ENCODE peak calls at places on chromosomes 4 and X, in seven cellular contexts. M is IMR-90, G is H9, K is mesenchymal stem cell, F is neuronal stem cell, B is mesendoderm, T is H1. A is an unnamed sample.

GRCh38 chr4:153113061-153113837 is 91.0 kb upstream of the TRIM2 start:
- DNase-seq in T (no peak), G (no peak), K (peak; percentile 48), B (no peak), M (peak; percentile 29), F (no peak), A (peak; percentile 62)

GRCh38 chr4:159855731-159856130 is 752.9 kb downstream of the RAPGEF2 start:
- DNase-seq in M (no peak), B (peak; percentile 10), K (no peak), F (no peak), G (no peak), T (no peak), A (no peak)

GRCh38 chrX:17859609-17860178 is 1.4 kb downstream of the RAI2 start:
- DNase-seq in F (no peak), M (no peak), K (no peak), B (peak; percentile 13), T (no peak), G (no peak), A (no peak)

GRCh38 chrX:139554367-139554766 is 23.8 kb downstream of the F9 start:
- DNase-seq in B (no peak), G (no peak), F (no peak), T (no peak), K (no peak), M (no peak), A (no peak)

GRCh38 chr4:172683016-172683415 is 485.6 kb upstream of the GALNT7 start:
- DNase-seq in T (no peak), K (peak; percentile 37), M (peak; percentile 4), G (no peak), B (no peak), F (no peak), A (peak; percentile 62)

GRCh38 chr4:8871417-8872401 is at the start of gene HMX1:
- DNase-seq in M (no peak), T (no peak), F (no peak), G (peak; percentile 80), K (no peak), B (peak; percentile 76), A (no peak)

GRCh38 chr4:26248647-26249046 is 72.2 kb upstream of the RBPJ start:
- DNase-seq in K (peak; percentile 48), B (no peak), T (no peak), G (no peak), M (peak; percentile 88), F (no peak), A (no peak)

GRCh38 chr4:184170996-184171395 is 46.7 kb downstream of the ENPP6 start:
- DNase-seq in B (peak; percentile 77), G (peak; percentile 80), F (no peak), T (no peak), K (peak; percentile 31), M (peak; percentile 82), A (no peak)

GRCh38 chr4:146333187-146333894 is 119.0 kb downstream of the REELD1 start:
- DNase-seq in T (no peak), K (peak; percentile 74), G (no peak), M (peak; percentile 68), B (no peak), F (no peak), A (no peak)

GRCh38 chr4:175929441-175929840 is 117.4 kb upstream of the GPM6A start:
- DNase-seq in F (no peak), T (no peak), K (no peak), M (no peak), B (no peak), G (no peak), A (no peak)

GRCh38 chr4:111399523-111400135 is 745.6 kb upstream of the FAM241A start:
- DNase-seq in B (no peak), T (no peak), F (no peak), K (no peak), G (no peak), M (peak; percentile 6), A (no peak)

GRCh38 chrX:16832301-16832700 is 37.9 kb downstream of the RBBP7 start:
- DNase-seq in G (no peak), F (no peak), T (no peak), M (peak; percentile 28), K (no peak), B (peak; percentile 10), A (no peak)

GRCh38 chr4:37666625-37667071 is 19.5 kb downstream of the RELL1 start:
- DNase-seq in M (peak; percentile 95), K (peak; percentile 96), T (no peak), F (no peak), G (no peak), B (peak; percentile 79), A (peak; percentile 90)

GRCh38 chr4:70559216-70559830 is 32.7 kb upstream of the AMBN start:
- DNase-seq in M (peak; percentile 34), G (no peak), K (peak; percentile 43), T (no peak), B (peak; percentile 56), F (peak; percentile 57), A (peak; percentile 60)

GRCh38 chr4:152585036-152585439 is 49.1 kb upstream of the FBXW7 start:
- DNase-seq in G (no peak), T (no peak), F (no peak), K (peak; percentile 72), M (peak; percentile 20), B (no peak), A (no peak)

GRCh38 chr4:961651-962230 is 11.6 kb downstream of the DGKQ start:
- DNase-seq in T (no peak), M (no peak), F (no peak), K (no peak), B (no peak), G (no peak), A (peak; percentile 41)

GRCh38 chr4:21476753-21477152 is 471.8 kb downstream of the KCNIP4 start:
- DNase-seq in G (peak; percentile 71), K (peak; percentile 21), B (peak; percentile 83), M (no peak), F (peak; percentile 65), T (peak; percentile 9), A (no peak)

GRCh38 chr4:133997440-133997839 is 204.1 kb downstream of the PABPC4L start:
- DNase-seq in M (peak; percentile 6), T (no peak), F (no peak), G (no peak), B (peak; percentile 10), K (peak; percentile 6), A (peak; percentile 20)

GRCh38 chr4:1940566-1940965 is 68.2 kb downstream of the NELFA start:
- DNase-seq in F (no peak), G (no peak), K (no peak), T (no peak), M (no peak), B (no peak), A (no peak)

GRCh38 chrX:79325263-79325958 is 41.7 kb downstream of the ITM2A start:
- DNase-seq in T (no peak), K (no peak), M (no peak), B (peak; percentile 27), G (peak; percentile 48), F (no peak), A (no peak)
- H3K79me1 ChIP-seq in T (no peaks in the 10 kb centered on the region), K (no peaks in the 10 kb centered on the region), M (no peaks in the 10 kb centered on the region), B (no peaks in the 10 kb centered on the region), G (no peaks in the 10 kb centered on the region), F (no peaks in the 10 kb centered on the region), A (no peaks in the 10 kb centered on the region)

GRCh38 chr4:17188035-17188967 is 289.9 kb upstream of the LDB2 start:
- DNase-seq in M (no peak), F (no peak), K (no peak), G (no peak), B (no peak), T (no peak), A (no peak)

GRCh38 chr4:17189322-17189721 is 290.9 kb upstream of the LDB2 start:
- DNase-seq in G (no peak), T (no peak), B (no peak), F (no peak), M (peak; percentile 87), K (peak; percentile 55), A (no peak)

GRCh38 chr4:17186916-17187315 is 288.5 kb upstream of the LDB2 start:
- DNase-seq in B (no peak), T (no peak), F (no peak), G (no peak), M (no peak), K (no peak), A (no peak)
- H3K79me1 ChIP-seq in B (no peaks in the 10 kb centered on the region), T (no peaks in the 10 kb centered on the region), F (no peaks in the 10 kb centered on the region), G (no peaks in the 10 kb centered on the region), M (no peaks in the 10 kb centered on the region), K (no peaks in the 10 kb centered on the region), A (no peaks in the 10 kb centered on the region)

DNA sequence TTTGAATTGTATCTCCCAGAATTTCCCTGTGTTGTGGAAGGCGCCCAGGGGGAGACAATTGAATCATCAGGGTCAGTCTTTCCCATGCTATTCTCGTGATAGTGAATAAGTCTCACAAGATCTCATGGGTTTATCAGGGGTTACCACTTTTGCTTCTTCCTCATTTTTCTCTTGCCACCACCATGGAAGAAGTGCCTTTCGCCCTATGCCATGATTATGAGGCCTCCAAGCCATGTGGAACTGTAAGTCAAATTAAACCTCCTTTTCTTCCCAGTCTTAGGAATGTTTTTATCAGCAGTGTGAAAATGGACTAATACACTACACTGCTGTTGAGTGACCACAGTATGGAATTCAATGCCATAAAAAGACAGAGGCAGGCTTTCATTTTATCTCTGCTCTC is 12.2 kb downstream of the CENPC start:
- DNase-seq in F (no peak), T (no peak), K (no peak), M (no peak), G (no peak), B (peak; percentile 0), A (no peak)
- H3K79me1 ChIP-seq in F (no peaks in the 10 kb centered on the region), T (no peaks in the 10 kb centered on the region), K (peaks cover 23% of the 10 kb centered on the region), M (no peaks in the 10 kb centered on the region), G (peaks cover 2% of the 10 kb centered on the region), B (peaks cover 2% of the 10 kb centered on the region), A (no peaks in the 10 kb centered on the region)

GRCh38 chr4:131470360-131470759 is 1678.7 kb upstream of the PCDH10 start:
- DNase-seq in T (no peak), G (no peak), M (no peak), B (no peak), F (no peak), K (no peak), A (no peak)
- H3K79me1 ChIP-seq in T (no peaks in the 10 kb centered on the region), G (no peaks in the 10 kb centered on the region), M (no peaks in the 10 kb centered on the region), B (no peaks in the 10 kb centered on the region), F (no peaks in the 10 kb centered on the region), K (no peaks in the 10 kb centered on the region), A (no peaks in the 10 kb centered on the region)

DNA sequence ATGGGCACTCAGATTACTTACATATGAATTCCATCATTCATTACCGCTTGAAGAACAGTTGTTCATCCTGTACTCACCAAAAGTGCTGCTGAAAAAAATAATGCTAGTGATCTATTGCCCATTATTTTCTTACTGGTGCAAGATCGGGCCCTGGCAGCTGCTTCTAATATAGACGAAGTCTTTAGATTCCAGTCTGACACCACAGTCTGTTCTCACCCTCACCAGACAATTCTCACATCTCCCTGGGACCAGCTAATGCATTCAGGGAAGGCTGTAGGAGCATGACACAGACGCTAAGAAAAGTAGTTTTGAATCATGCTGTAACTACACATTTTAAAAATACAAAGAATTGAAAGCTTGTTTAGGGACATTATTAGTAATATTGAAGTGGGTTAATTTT is 13.8 kb downstream of the GEMIN8 start:
- DNase-seq in G (no peak), T (no peak), F (no peak), K (no peak), B (no peak), M (no peak), A (no peak)
- H3K79me1 ChIP-seq in G (no peaks in the 10 kb centered on the region), T (no peaks in the 10 kb centered on the region), F (no peaks in the 10 kb centered on the region), K (peaks cover 9% of the 10 kb centered on the region), B (no peaks in the 10 kb centered on the region), M (no peaks in the 10 kb centered on the region), A (no peaks in the 10 kb centered on the region)